ENCODE peak calls at places on chromosomes 12 and 14, in four cellular contexts. F is fibroblast of lung, G is GM23338, A is OCI-LY7. E is an unnamed sample.

GRCh38 chr12:126588586-126589249 is 1523.5 kb downstream of the AACS start:
- DNase-seq in A (no peak), F (no peak), G (no peak), E (no peak)

GRCh38 chr14:70086685-70087379 is 101.9 kb downstream of the SLC8A3 start:
- DNase-seq in A (peak), G (peak), F (peak), E (peak)

GRCh38 chr12:50562485-50563433 is 58.0 kb downstream of the DIP2B start:
- DNase-seq in A (no peak), F (no peak), G (no peak), E (no peak)

GRCh38 chr12:52769354-52769753 is 7.8 kb downstream of the KRT76 start:
- DNase-seq in A (no peak), F (no peak), G (no peak), E (no peak)

GRCh38 chr12:92505373-92506340 is 197.1 kb upstream of the PLEKHG7 start:
- DNase-seq in A (peak), G (no peak), F (peak), E (no peak)

GRCh38 chr12:42871831-42872230 is 282.3 kb upstream of the PRICKLE1 start:
- DNase-seq in A (no peak), G (no peak), F (no peak), E (no peak)

GRCh38 chr14:70803321-70804110 is 5.8 kb downstream of the MAP3K9 start:
- DNase-seq in A (peak), F (no peak), G (no peak), E (peak)

GRCh38 chr14:98298481-98299227 is 973.3 kb downstream of the BCL11B start:
- DNase-seq in G (no peak), F (no peak), A (no peak), E (no peak)

GRCh38 chr14:28608438-28608837 is 158.1 kb upstream of the FOXG1 start:
- DNase-seq in A (no peak), G (no peak), F (no peak), E (no peak)

GRCh38 chr12:56351325-56351724 is 8.6 kb downstream of the STAT2 start:
- DNase-seq in F (no peak), A (no peak), G (no peak), E (no peak)

GRCh38 chr14:72645706-72646105 is 248.2 kb downstream of the DPF3 start:
- DNase-seq in A (no peak), F (no peak), G (no peak), E (no peak)
- H2AFZ ChIP-seq in A (no peak), F (no peak), G (no peak), E (no peak)

DNA sequence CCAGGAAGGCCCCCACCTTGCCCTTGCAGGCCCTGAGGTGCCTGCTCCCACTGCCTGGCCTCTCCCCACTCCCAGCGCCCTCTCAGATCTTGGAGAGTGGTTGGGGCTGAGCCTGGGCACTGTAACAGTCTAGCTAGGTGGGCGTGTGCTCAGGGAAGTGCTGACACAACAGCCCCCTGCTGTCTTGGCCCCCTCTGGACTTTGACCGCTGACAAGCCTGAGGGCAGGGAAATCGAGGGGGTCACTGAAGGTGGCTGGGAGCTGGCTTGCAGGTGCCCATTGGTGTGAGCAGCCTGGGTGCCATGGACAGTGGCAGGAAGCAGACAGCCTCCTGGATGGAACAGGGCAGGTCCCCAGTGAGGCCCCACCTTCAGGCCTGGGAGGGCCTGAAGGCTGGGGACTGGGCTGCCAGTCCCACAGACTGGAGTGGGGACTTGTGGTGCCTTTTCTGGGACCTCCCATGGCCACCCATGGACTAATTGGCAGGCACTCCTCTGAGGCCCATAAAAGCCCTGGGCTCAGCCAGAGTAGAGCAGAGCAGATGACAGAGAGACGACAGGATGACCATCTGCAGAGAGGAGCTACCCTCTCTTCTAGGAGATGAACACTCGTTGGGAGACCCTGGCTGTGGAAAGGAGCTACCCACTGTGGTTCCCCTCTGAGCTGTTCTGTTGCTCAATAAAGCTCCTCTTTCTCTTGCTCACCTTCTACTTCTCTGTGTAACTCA is 158.6 kb upstream of the SLC38A2 start:
- DNase-seq in A (no peak), G (no peak), F (no peak), E (no peak)
- H2AFZ ChIP-seq in A (no peak), G (no peak), F (no peak), E (no peak)

DNA sequence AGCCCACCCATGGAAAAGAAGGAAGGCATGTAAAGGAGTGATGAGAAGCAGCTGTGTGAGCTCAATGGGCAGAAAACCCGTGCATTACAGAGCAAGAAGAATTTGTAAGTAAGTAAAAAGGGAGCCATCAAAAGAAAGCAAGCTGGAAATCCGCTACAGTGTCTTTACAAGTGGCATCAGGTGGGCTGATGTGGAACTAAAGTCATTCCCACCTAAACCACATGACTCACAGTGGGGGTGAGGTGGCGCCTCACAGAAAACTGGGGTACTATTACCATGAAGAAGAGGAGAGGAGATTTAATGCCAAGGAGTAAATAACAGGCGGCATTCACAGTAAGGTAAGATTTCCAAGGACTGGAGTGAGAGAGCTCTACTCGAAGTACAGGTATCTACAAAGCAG is 48.3 kb downstream of the NDUFA12 start:
- DNase-seq in A (no peak), F (no peak), G (no peak), E (no peak)
- H2AFZ ChIP-seq in A (no peak), F (no peak), G (no peak), E (no peak)

GRCh38 chr12:85955127-85955526 is 81.0 kb downstream of the NTS start:
- DNase-seq in F (peak), A (no peak), G (peak), E (no peak)
- H2AFZ ChIP-seq in F (no peak), A (no peak), G (no peak), E (no peak)

DNA sequence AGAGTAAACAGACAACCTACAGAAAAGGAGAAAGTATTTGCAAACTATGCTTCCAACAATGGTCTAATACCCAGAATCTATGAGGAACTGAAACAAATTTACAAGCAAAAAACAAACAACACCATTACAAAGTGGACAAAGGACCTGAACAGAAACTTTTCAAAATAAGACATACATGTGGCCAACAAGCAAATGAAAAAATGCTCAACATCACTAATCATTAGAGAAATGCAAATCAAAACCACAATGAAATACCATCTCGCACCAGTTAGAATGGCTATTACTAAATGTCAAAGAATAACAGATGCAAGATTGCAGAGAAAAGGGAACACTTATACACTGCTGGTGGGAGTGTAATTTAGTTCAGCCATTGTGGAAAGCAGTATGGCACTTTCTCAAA is 125.8 kb downstream of the C12orf42 start:
- DNase-seq in G (no peak), A (no peak), F (no peak), E (no peak)
- H2AFZ ChIP-seq in G (no peak), A (no peak), F (no peak), E (no peak)

GRCh38 chr14:33670235-33670634 is 280.6 kb downstream of the EGLN3 start:
- DNase-seq in G (no peak), F (no peak), A (no peak), E (no peak)
- H2AFZ ChIP-seq in G (no peak), F (no peak), A (no peak), E (no peak)

DNA sequence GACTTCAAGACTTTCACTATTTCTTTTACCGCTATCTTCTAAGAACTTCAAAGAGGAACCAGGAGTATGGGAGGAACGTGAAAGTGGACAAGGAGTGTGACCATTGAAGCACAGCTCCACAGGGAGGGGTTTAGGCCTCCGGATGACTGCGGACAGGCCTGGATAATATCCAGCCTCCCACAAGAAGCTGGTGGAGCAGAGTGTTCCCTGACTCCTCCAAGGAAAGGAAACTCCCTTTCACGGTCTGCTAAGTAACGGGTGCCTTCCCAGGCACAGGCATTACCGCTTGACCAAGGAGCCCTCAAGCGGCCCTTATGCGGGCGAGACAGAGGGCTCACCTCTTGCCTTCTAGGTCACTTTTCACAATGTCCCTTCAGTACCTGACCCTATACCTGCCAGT is 267.0 kb downstream of the RPL10L start:
- DNase-seq in A (no peak), F (no peak), G (no peak), E (no peak)
- H2AFZ ChIP-seq in A (no peak), F (no peak), G (no peak), E (no peak)